ENCODE peak calls at places on chromosome 7, in five cellular contexts. G is BE2C, T is NT2/D1, F is heart right ventricle, X is SJSA1. S is an unnamed sample.
A peak's percentile ranks its signal among the peaks of the same experiment; 100 is the strongest.

GRCh38 chr7:35623381-35623780 is 71.6 kb downstream of the HERPUD2 start:
- DNase-seq in G (no peak), T (no peak), F (no peak), X (no peak), S (no peak)

GRCh38 chr7:116064179-116064578 is 33.6 kb upstream of the TFEC start:
- DNase-seq in G (no peak), T (no peak), F (no peak), X (no peak), S (no peak)

GRCh38 chr7:17485905-17486304 is 187.5 kb downstream of the AHR start:
- DNase-seq in G (no peak), T (no peak), F (no peak), X (no peak), S (no peak)

GRCh38 chr7:657565-658119 is 68.9 kb upstream of the DNAAF5 start:
- DNase-seq in G (no peak), T (no peak), F (no peak), X (no peak), S (peak; percentile 79)

GRCh38 chr7:40899151-40899550 is 764.3 kb downstream of the SUGCT start:
- DNase-seq in G (no peak), T (no peak), F (no peak), X (no peak), S (no peak)

GRCh38 chr7:39433550-39433949 is 132.7 kb upstream of the YAE1 start:
- DNase-seq in G (no peak), T (no peak), F (no peak), X (no peak), S (no peak)

GRCh38 chr7:149459540-149460433 is 1.1 kb downstream of the ZNF777 start:
- DNase-seq in G (no peak), T (no peak), F (no peak), X (no peak), S (no peak)

GRCh38 chr7:151398446-151399304 is 11.2 kb downstream of the WDR86 start:
- DNase-seq in G (no peak), T (no peak), F (no peak), X (no peak), S (no peak)

GRCh38 chr7:99267530-99268360 is 4.9 kb upstream of the MYH16 start:
- DNase-seq in G (no peak), T (no peak), F (no peak), X (no peak), S (peak; percentile 32)

GRCh38 chr7:149886018-149886416 is 12.2 kb downstream of the ATP6V0E2 start:
- DNase-seq in G (no peak), T (no peak), F (no peak), X (no peak), S (no peak)

GRCh38 chr7:155229548-155230168 is 68.0 kb upstream of the INSIG1 start:
- DNase-seq in G (no peak), T (no peak), F (no peak), X (no peak), S (no peak)

GRCh38 chr7:155489862-155490696 is 32.1 kb downstream of the EN2 start:
- DNase-seq in G (no peak), T (no peak), F (no peak), X (no peak), S (no peak)

GRCh38 chr7:2016761-2017482 is 215.8 kb downstream of the MAD1L1 start:
- DNase-seq in G (peak; percentile 2), T (no peak), F (no peak), X (no peak), S (no peak)

GRCh38 chr7:107372298-107372697 is 97.6 kb upstream of the GPR22 start:
- DNase-seq in G (no peak), T (no peak), F (no peak), X (peak; percentile 71), S (no peak)

GRCh38 chr7:41046221-41046761 is 656.6 kb downstream of the INHBA start:
- DNase-seq in G (no peak), T (no peak), F (peak; percentile 55), X (peak; percentile 71), S (no peak)

GRCh38 chr7:155744931-155745683 is 67.2 kb downstream of the SHH start:
- DNase-seq in G (no peak), T (no peak), F (no peak), X (no peak), S (no peak)

GRCh38 chr7:37448057-37448636 is 517 bp downstream of the ELMO1 start:
- DNase-seq in G (peak; percentile 14), T (peak; percentile 46), F (peak; percentile 41), X (no peak), S (peak; percentile 51)

GRCh38 chr7:102976493-102976892 is 63.7 kb downstream of the LRRC17 start:
- DNase-seq in G (no peak), T (no peak), F (no peak), X (no peak), S (no peak)

GRCh38 chr7:34330308-34330707 is 327.7 kb upstream of the NPSR1 start:
- DNase-seq in G (no peak), T (no peak), F (no peak), X (no peak), S (no peak)

GRCh38 chr7:80136276-80137045 is 1.8 kb downstream of the GNAI1 start:
- DNase-seq in G (no peak), T (no peak), F (no peak), X (peak; percentile 87), S (peak; percentile 24)

GRCh38 chr7:20299647-20300312 is 30.9 kb upstream of the ITGB8 start:
- DNase-seq in G (no peak), T (no peak), F (no peak), X (no peak), S (no peak)

GRCh38 chr7:7427363-7427762 is 108.3 kb downstream of the COL28A1 start:
- DNase-seq in G (no peak), T (no peak), F (no peak), X (no peak), S (no peak)

GRCh38 chr7:6262206-6262605 is 10.2 kb downstream of the CYTH3 start:
- DNase-seq in G (no peak), T (no peak), F (no peak), X (no peak), S (no peak)

GRCh38 chr7:93014410-93014809 is 103.4 kb downstream of the SAMD9 start:
- DNase-seq in G (no peak), T (no peak), F (no peak), X (peak; percentile 46), S (no peak)

GRCh38 chr7:135253851-135254815 is 20.5 kb downstream of the STRA8 start:
- DNase-seq in G (peak; percentile 25), T (no peak), F (peak; percentile 65), X (peak; percentile 73), S (peak; percentile 83)

GRCh38 chr7:147496209-147496608 is 1094.4 kb upstream of the C7orf33 start:
- DNase-seq in G (no peak), T (no peak), F (no peak), X (no peak), S (no peak)

GRCh38 chr7:106818736-106819135 is 46.3 kb upstream of the PIK3CG start:
- DNase-seq in G (no peak), T (no peak), F (no peak), X (no peak), S (no peak)

GRCh38 chr7:71096341-71096740 is 35.6 kb upstream of the GALNT17 start:
- DNase-seq in G (no peak), T (no peak), F (no peak), X (no peak), S (no peak)

GRCh38 chr7:105808703-105809590 is 67.5 kb downstream of the ATXN7L1 start:
- DNase-seq in G (no peak), T (no peak), F (no peak), X (peak; percentile 33), S (no peak)

GRCh38 chr7:94087664-94088352 is 83.7 kb upstream of the BET1 start:
- DNase-seq in G (peak; percentile 40), T (peak; percentile 54), F (peak; percentile 51), X (peak; percentile 59), S (peak; percentile 80)

GRCh38 chr7:106568680-106569499 is 92.1 kb downstream of the CCDC71L start:
- DNase-seq in G (peak; percentile 87), T (peak; percentile 30), F (no peak), X (peak; percentile 7), S (peak; percentile 20)

GRCh38 chr7:116809636-116810266 is 52.6 kb upstream of the CAPZA2 start:
- DNase-seq in G (peak; percentile 37), T (peak; percentile 63), F (peak; percentile 51), X (peak; percentile 46), S (peak; percentile 54)

GRCh38 chr7:132133501-132133900 is 442.8 kb downstream of the PLXNA4 start:
- DNase-seq in G (no peak), T (no peak), F (no peak), X (no peak), S (no peak)

GRCh38 chr7:107130487-107131220 is 38.1 kb upstream of the HBP1 start:
- DNase-seq in G (no peak), T (peak; percentile 52), F (no peak), X (no peak), S (peak; percentile 12)

GRCh38 chr7:99008181-99008631 is 129.9 kb downstream of the TRRAP start:
- DNase-seq in G (no peak), T (no peak), F (no peak), X (no peak), S (no peak)

GRCh38 chr7:131071786-131072504 is 255.7 kb upstream of the MKLN1 start:
- DNase-seq in G (peak; percentile 83), T (no peak), F (peak; percentile 87), X (peak; percentile 88), S (no peak)

GRCh38 chr7:131074043-131074442 is 253.6 kb upstream of the MKLN1 start:
- DNase-seq in G (no peak), T (no peak), F (no peak), X (no peak), S (no peak)

GRCh38 chr7:131074585-131074984 is 253.1 kb upstream of the MKLN1 start:
- DNase-seq in G (no peak), T (no peak), F (no peak), X (no peak), S (no peak)

GRCh38 chr7:131075406-131075805 is 252.3 kb upstream of the MKLN1 start:
- DNase-seq in G (no peak), T (no peak), F (no peak), X (no peak), S (no peak)

GRCh38 chr7:131072505-131073091 is 255.1 kb upstream of the MKLN1 start:
- DNase-seq in G (no peak), T (no peak), F (no peak), X (peak; percentile 56), S (no peak)
- H3K4me1 ChIP-seq in G (peaks cover 5% of the 10 kb centered on the region), T (no peaks in the 10 kb centered on the region), F (peaks cover 67% of the 10 kb centered on the region), X (peaks cover 32% of the 10 kb centered on the region), S (peaks cover 4% of the 10 kb centered on the region)

DNA sequence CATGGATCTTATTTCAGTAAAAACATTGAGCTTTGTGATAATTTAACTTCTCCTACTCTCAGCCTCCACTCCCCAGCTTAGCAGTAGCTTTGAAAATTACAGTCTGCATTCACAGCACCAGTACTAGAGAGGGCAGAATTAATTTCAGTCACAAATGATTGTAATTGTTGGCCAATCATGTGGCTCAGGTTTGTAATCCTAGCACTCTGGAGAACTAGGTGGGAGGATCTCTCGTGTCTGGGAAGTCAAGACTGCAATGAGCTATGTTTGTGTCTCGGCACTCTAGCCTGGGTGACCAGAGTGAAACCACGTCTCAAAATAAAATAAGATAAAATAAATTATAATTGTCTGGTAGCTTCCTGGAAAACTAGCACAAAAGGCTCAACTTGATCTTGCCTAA is 620.9 kb downstream of the TNS3 start:
- DNase-seq in G (no peak), T (no peak), F (no peak), X (no peak), S (no peak)
- H3K9me3 ChIP-seq in G (no peaks in the 10 kb centered on the region), T (peaks cover 34% of the 10 kb centered on the region), F (peaks cover 65% of the 10 kb centered on the region), X (no peaks in the 10 kb centered on the region), S (peaks cover 10% of the 10 kb centered on the region)

GRCh38 chr7:50332241-50333176 is 28.0 kb downstream of the IKZF1 start:
- DNase-seq in G (no peak), T (no peak), F (no peak), X (no peak), S (no peak)
- H3K4me1 ChIP-seq in G (peaks cover 11% of the 10 kb centered on the region), T (peaks cover 7% of the 10 kb centered on the region), F (peaks cover 80% of the 10 kb centered on the region), X (no peaks in the 10 kb centered on the region), S (no peaks in the 10 kb centered on the region)

GRCh38 chr7:55458351-55458750 is 93.2 kb downstream of the LANCL2 start:
- DNase-seq in G (no peak), T (no peak), F (no peak), X (no peak), S (no peak)
- H3K9me3 ChIP-seq in G (no peaks in the 10 kb centered on the region), T (no peaks in the 10 kb centered on the region), F (peaks cover 58% of the 10 kb centered on the region), X (no peaks in the 10 kb centered on the region), S (peaks cover 18% of the 10 kb centered on the region)

S was measured in SJCRH30.